ENCODE peak calls at places on chromosomes 11 and 22, in four cellular contexts. Z is K562, K is HL-60, H is GM12878. U is an unnamed sample.

GRCh38 chr22:42039271-42039670 is 31.3 kb downstream of the NAGA start:
- DNase-seq in H (no peak), Z (no peak), K (no peak), U (no peak)

GRCh38 chr22:11066458-11067285 is 4461.3 kb upstream of the OR11H1 start:
- DNase-seq in K (no peak), H (no peak), Z (no peak), U (peak)

GRCh38 chr11:87137711-87138110 is 100.0 kb downstream of the TMEM135 start:
- DNase-seq in Z (no peak), K (no peak), H (no peak), U (no peak)

GRCh38 chr22:37228106-37229011 is 15.7 kb downstream of the RAC2 start:
- DNase-seq in Z (no peak), H (no peak), K (peak), U (no peak)

GRCh38 chr11:133762538-133762937 is 82.8 kb downstream of the SPATA19 start:
- DNase-seq in K (no peak), H (no peak), Z (no peak), U (no peak)

GRCh38 chr11:44684886-44685285 is 41.9 kb upstream of the TSPAN18 start:
- DNase-seq in H (no peak), Z (no peak), K (no peak), U (no peak)

GRCh38 chr11:6297831-6298230 is 22.5 kb downstream of the CAVIN3 start:
- DNase-seq in K (no peak), H (no peak), Z (peak), U (no peak)

GRCh38 chr11:47512701-47513100 is 40.2 kb downstream of the CELF1 start:
- DNase-seq in Z (no peak), H (no peak), K (no peak), U (no peak)

GRCh38 chr11:47587039-47587675 is 679 bp downstream of the FAM180B start:
- DNase-seq in K (no peak), H (no peak), Z (no peak), U (no peak)

GRCh38 chr22:40024201-40025061 is 29.7 kb downstream of the FAM83F start:
- DNase-seq in H (no peak), Z (peak), K (peak), U (peak)

GRCh38 chr11:31445621-31446020 is 63.8 kb downstream of the IMMP1L start:
- DNase-seq in H (no peak), K (no peak), Z (no peak), U (no peak)

GRCh38 chr11:131584694-131585592 is 214.5 kb downstream of the NTM start:
- DNase-seq in K (no peak), Z (peak), H (no peak), U (no peak)

GRCh38 chr22:37681001-37681424 is 5.1 kb upstream of the NOL12 start:
- DNase-seq in H (no peak), K (no peak), Z (no peak), U (no peak)

GRCh38 chr11:68979931-68980775 is 633 bp downstream of the MRGPRD start:
- DNase-seq in Z (no peak), H (no peak), K (no peak), U (no peak)

GRCh38 chr11:285021-285893 is 3.7 kb upstream of the PGGHG start:
- DNase-seq in K (no peak), H (no peak), Z (no peak), U (peak)

GRCh38 chr22:36577019-36577418 is 48.1 kb upstream of the EIF3D start:
- DNase-seq in Z (no peak), H (no peak), K (no peak), U (no peak)

GRCh38 chr11:47617417-47617809 is 23.2 kb upstream of the C1QTNF4 start:
- DNase-seq in Z (no peak), H (no peak), K (no peak), U (no peak)

GRCh38 chr22:39021552-39022250 is 774 bp downstream of the APOBEC3D start:
- DNase-seq in H (no peak), Z (no peak), K (no peak), U (no peak)

GRCh38 chr11:87083029-87083428 is 45.3 kb downstream of the TMEM135 start:
- DNase-seq in H (no peak), K (no peak), Z (no peak), U (no peak)

GRCh38 chr11:102564110-102564509 is 33.6 kb upstream of the MMP7 start:
- DNase-seq in H (no peak), K (no peak), Z (peak), U (no peak)

GRCh38 chr11:12119502-12119901 is 9.1 kb downstream of the MICAL2 start:
- DNase-seq in Z (no peak), K (no peak), H (no peak), U (no peak)

GRCh38 chr22:30635273-30636225 is at the start of gene SLC35E4:
- DNase-seq in K (peak), H (peak), Z (peak), U (peak)

GRCh38 chr11:4672470-4672869 is 25.2 kb downstream of the OR51E2 start:
- DNase-seq in H (no peak), Z (no peak), K (no peak), U (no peak)

DNA sequence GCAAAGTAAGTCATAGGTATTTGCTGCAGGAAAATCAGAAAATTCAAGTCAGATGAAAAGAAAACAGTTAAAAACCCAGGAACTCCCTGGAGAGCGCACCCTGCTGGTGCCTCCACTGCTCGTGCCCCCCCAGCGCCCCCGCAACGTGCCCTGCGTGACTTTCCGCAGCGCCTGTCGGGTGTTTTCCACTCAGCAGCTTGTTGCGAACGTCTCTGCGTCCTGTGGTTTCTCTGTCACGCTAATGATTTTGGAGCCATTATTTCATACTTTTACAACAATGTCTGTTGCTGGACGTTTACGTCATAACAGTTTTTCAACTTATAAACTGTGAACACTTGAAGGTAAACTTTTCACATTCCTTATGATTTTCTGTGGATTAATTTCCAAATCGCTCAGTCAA is 5.0 kb downstream of the CRELD2 start:
- DNase-seq in K (peak), H (no peak), Z (no peak), U (no peak)
- TF ChIP-seq SPI1 in K (no peak), H (no peak), Z (no peak), U (no peak)

GRCh38 chr11:76626921-76627391 is 43.6 kb downstream of the LRRC32 start:
- DNase-seq in K (peak), H (peak), Z (no peak), U (peak)
- TF ChIP-seq POLR2AphosphoS5 in K (peak), H (no peak), Z (no peak), U (no peak)

DNA sequence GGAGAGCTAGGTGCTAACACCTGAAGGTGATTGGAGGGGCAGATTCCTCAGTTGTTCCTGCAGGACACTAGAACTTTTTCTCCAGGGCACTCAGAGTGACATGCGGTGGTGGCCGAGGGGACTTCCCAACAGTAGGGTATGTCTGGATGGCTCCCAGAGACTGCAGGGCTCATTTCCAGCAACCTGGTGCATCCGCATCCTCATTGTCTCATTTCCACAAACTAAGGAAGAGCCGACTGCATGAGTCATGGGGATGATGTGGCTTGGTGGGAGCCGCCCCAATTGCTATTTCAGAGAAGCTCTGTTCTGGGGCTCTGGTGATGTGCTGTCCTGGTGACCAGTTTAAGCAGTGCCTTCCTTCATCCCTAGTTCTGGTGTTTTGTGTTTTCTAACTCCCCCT is 2.8 kb upstream of the ROBO4 start:
- DNase-seq in Z (no peak), K (no peak), H (no peak), U (no peak)
- TF ChIP-seq SPI1 in Z (no peak), K (no peak), H (no peak), U (no peak)

GRCh38 chr11:28759311-28759710 is 651.1 kb downstream of the METTL15 start:
- DNase-seq in Z (no peak), K (no peak), H (no peak), U (no peak)
- TF ChIP-seq POLR2AphosphoS5 in Z (no peak), K (no peak), H (no peak), U (no peak)

DNA sequence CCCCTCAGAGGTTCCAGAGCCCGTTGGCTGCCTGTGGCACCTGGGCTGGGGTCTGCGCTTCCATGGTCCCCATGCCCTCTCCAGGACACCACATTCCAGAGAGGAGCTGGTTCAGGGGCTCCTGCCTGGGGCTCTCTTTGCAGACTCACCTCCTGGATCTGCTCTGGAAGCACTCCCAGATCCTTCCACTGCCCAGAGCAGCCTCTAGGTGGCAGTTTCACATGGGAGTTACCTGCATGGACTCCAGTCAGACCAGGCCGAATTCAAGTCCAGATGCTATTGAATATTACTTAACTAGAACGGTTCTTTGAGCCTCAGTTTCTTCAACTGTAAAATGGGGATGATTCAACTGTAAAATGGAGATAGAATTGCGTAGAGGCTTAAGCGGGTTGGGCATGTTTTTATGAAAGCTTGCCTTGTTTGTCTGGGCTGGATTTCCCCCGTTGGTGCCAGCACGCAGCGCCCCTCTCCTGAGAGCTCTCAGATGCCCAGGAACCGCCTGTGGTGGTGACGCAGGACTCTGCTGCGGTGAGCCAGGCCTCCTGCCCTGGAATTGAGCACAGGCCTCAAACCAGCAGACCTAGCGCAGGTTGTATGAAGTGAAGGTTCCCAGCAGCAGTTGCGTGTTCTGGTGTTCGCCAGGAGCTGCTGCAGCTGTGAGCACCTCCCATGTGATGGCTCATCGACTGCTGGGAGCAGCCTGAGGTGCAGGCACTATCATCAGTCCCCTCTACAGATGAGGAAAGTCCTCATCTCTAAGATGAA is 44.2 kb downstream of the LMO1 start:
- DNase-seq in Z (peak), K (peak), H (no peak), U (peak)
- TF ChIP-seq SPI1 in Z (no peak), K (no peak), H (no peak), U (no peak)

GRCh38 chr11:46391578-46392420 is at the start of gene CHRM4:
- DNase-seq in Z (peak), H (no peak), K (no peak), U (no peak)
- TF ChIP-seq POLR2AphosphoS5 in Z (no peak), H (no peak), K (no peak), U (no peak)